ENCODE peak calls at places on chromosomes 7 and 10, in seven cellular contexts. One of them, this sample, is unnamed.

GRCh38 chr10:3777876-3778707 is 6.9 kb downstream of the KLF6 start:
- DNase-seq in SK-N-SH: no peak
- DNase-seq in GM12878: no peak
- DNase-seq in K562: no peak
- DNase-seq in HepG2: no peak
- DNase-seq in HCT116: no peak
- DNase-seq in H1: no peak
- DNase-seq in this sample: no peak

GRCh38 chr7:138934861-138935260 is 46.3 kb downstream of the KIAA1549 start:
- DNase-seq in HepG2: peak; percentile 14
- DNase-seq in H1: no peak
- DNase-seq in GM12878: no peak
- DNase-seq in HCT116: no peak
- DNase-seq in K562: no peak
- DNase-seq in SK-N-SH: peak; percentile 67
- DNase-seq in this sample: no peak

GRCh38 chr7:28052933-28053332 is 127.7 kb downstream of the JAZF1 start:
- DNase-seq in HCT116: no peak
- DNase-seq in K562: no peak
- DNase-seq in H1: no peak
- DNase-seq in GM12878: no peak
- DNase-seq in SK-N-SH: no peak
- DNase-seq in HepG2: no peak
- DNase-seq in this sample: no peak

GRCh38 chr7:30937426-30937825 is 25.8 kb downstream of the AQP1 start:
- DNase-seq in SK-N-SH: no peak
- DNase-seq in HepG2: no peak
- DNase-seq in HCT116: no peak
- DNase-seq in K562: no peak
- DNase-seq in GM12878: no peak
- DNase-seq in H1: no peak
- DNase-seq in this sample: no peak

GRCh38 chr10:70586348-70586930 is 16.1 kb downstream of the PRF1 start:
- DNase-seq in SK-N-SH: no peak
- DNase-seq in K562: no peak
- DNase-seq in GM12878: no peak
- DNase-seq in HCT116: no peak
- DNase-seq in HepG2: no peak
- DNase-seq in H1: no peak
- DNase-seq in this sample: no peak

GRCh38 chr7:7274782-7275181 is 92.4 kb downstream of the C1GALT1 start:
- DNase-seq in HCT116: no peak
- DNase-seq in H1: no peak
- DNase-seq in SK-N-SH: no peak
- DNase-seq in HepG2: no peak
- DNase-seq in K562: no peak
- DNase-seq in GM12878: no peak
- DNase-seq in this sample: no peak

GRCh38 chr10:3805227-3805790 is 20.3 kb upstream of the KLF6 start:
- DNase-seq in HepG2: no peak
- DNase-seq in GM12878: peak; percentile 71
- DNase-seq in HCT116: peak; percentile 56
- DNase-seq in K562: no peak
- DNase-seq in H1: no peak
- DNase-seq in SK-N-SH: no peak
- DNase-seq in this sample: no peak

GRCh38 chr10:11018426-11018818 is 750 bp downstream of the CELF2 start:
- DNase-seq in H1: no peak
- DNase-seq in K562: peak; percentile 7
- DNase-seq in HepG2: no peak
- DNase-seq in GM12878: no peak
- DNase-seq in SK-N-SH: no peak
- DNase-seq in HCT116: no peak
- DNase-seq in this sample: no peak

GRCh38 chr7:47722126-47722525 is 140.2 kb upstream of the TNS3 start:
- DNase-seq in SK-N-SH: no peak
- DNase-seq in H1: no peak
- DNase-seq in GM12878: no peak
- DNase-seq in HepG2: no peak
- DNase-seq in HCT116: no peak
- DNase-seq in K562: no peak
- DNase-seq in this sample: no peak

GRCh38 chr7:35399216-35399615 is 145.3 kb upstream of the TBX20 start:
- DNase-seq in HCT116: no peak
- DNase-seq in H1: no peak
- DNase-seq in GM12878: no peak
- DNase-seq in K562: no peak
- DNase-seq in HepG2: no peak
- DNase-seq in SK-N-SH: no peak
- DNase-seq in this sample: no peak

GRCh38 chr10:62464308-62464707 is 90.1 kb downstream of the ZNF365 start:
- DNase-seq in SK-N-SH: no peak
- DNase-seq in HepG2: no peak
- DNase-seq in H1: no peak
- DNase-seq in K562: no peak
- DNase-seq in GM12878: no peak
- DNase-seq in HCT116: no peak
- DNase-seq in this sample: no peak

GRCh38 chr7:100604976-100605911 is 3.1 kb downstream of the PCOLCE start:
- DNase-seq in H1: no peak
- DNase-seq in HCT116: no peak
- DNase-seq in HepG2: no peak
- DNase-seq in K562: peak; percentile 72
- DNase-seq in SK-N-SH: no peak
- DNase-seq in GM12878: no peak
- DNase-seq in this sample: no peak

GRCh38 chr7:47636111-47636692 is 54.3 kb upstream of the TNS3 start:
- DNase-seq in K562: no peak
- DNase-seq in HCT116: no peak
- DNase-seq in H1: no peak
- DNase-seq in SK-N-SH: no peak
- DNase-seq in HepG2: peak; percentile 41
- DNase-seq in GM12878: no peak
- DNase-seq in this sample: no peak

GRCh38 chr7:55273186-55273980 is 91.8 kb upstream of the LANCL2 start:
- DNase-seq in K562: no peak
- DNase-seq in HCT116: no peak
- DNase-seq in GM12878: no peak
- DNase-seq in HepG2: no peak
- DNase-seq in H1: no peak
- DNase-seq in SK-N-SH: no peak
- DNase-seq in this sample: no peak

GRCh38 chr10:116715839-116716377 is 26.5 kb downstream of the HSPA12A start:
- DNase-seq in SK-N-SH: peak; percentile 62
- DNase-seq in HepG2: no peak
- DNase-seq in K562: no peak
- DNase-seq in HCT116: no peak
- DNase-seq in H1: no peak
- DNase-seq in GM12878: no peak
- DNase-seq in this sample: no peak

GRCh38 chr10:27157150-27157549 is 2.0 kb downstream of the MASTL start:
- DNase-seq in K562: no peak
- DNase-seq in H1: no peak
- DNase-seq in HepG2: peak; percentile 34
- DNase-seq in GM12878: no peak
- DNase-seq in HCT116: no peak
- DNase-seq in SK-N-SH: no peak
- DNase-seq in this sample: no peak

GRCh38 chr7:44288811-44289340 is 36.5 kb downstream of the CAMK2B start:
- DNase-seq in SK-N-SH: peak; percentile 32
- DNase-seq in K562: no peak
- DNase-seq in HCT116: no peak
- DNase-seq in GM12878: no peak
- DNase-seq in HepG2: no peak
- DNase-seq in H1: no peak
- DNase-seq in this sample: no peak

GRCh38 chr10:133292919-133293809 is 15.5 kb downstream of the TUBGCP2 start:
- DNase-seq in HepG2: no peak
- DNase-seq in GM12878: no peak
- DNase-seq in HCT116: no peak
- DNase-seq in K562: no peak
- DNase-seq in SK-N-SH: peak; percentile 34
- DNase-seq in H1: no peak
- DNase-seq in this sample: no peak

GRCh38 chr10:30284860-30285594 is 64.1 kb downstream of the MTPAP start:
- DNase-seq in H1: no peak
- DNase-seq in HCT116: no peak
- DNase-seq in SK-N-SH: peak; percentile 7
- DNase-seq in K562: no peak
- DNase-seq in GM12878: peak; percentile 42
- DNase-seq in HepG2: no peak
- DNase-seq in this sample: no peak

DNA sequence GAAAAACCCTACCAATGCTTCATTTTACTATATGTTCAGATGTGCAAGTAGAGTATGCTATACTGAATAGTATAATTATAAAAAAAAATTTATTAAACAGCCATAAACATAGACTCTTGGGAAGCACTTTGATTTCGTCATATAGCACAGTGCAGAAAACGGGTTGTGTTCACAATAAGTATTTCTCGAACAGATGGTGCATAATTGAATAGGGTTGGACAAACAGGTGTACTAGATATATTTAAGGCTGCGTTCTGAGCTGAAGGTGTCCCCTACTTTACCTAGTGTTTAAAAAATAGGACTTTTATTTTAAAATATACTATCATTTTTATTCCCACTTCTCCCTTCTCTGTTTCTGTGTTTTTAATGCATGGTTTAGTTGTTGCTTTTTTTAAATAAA is 841.5 kb downstream of the ANKRD7 start:
- DNase-seq in SK-N-SH: no peak
- DNase-seq in K562: no peak
- DNase-seq in H1: no peak
- DNase-seq in HepG2: no peak
- DNase-seq in HCT116: no peak
- DNase-seq in GM12878: no peak
- DNase-seq in this sample: no peak
- TF ChIP-seq JUND in SK-N-SH: no peak
- TF ChIP-seq JUND in K562: no peak
- TF ChIP-seq JUND in H1: no peak
- TF ChIP-seq JUND in HepG2: no peak
- TF ChIP-seq JUND in HCT116: no peak
- TF ChIP-seq JUND in GM12878: no peak
- TF ChIP-seq JUND in this sample: no peak

DNA sequence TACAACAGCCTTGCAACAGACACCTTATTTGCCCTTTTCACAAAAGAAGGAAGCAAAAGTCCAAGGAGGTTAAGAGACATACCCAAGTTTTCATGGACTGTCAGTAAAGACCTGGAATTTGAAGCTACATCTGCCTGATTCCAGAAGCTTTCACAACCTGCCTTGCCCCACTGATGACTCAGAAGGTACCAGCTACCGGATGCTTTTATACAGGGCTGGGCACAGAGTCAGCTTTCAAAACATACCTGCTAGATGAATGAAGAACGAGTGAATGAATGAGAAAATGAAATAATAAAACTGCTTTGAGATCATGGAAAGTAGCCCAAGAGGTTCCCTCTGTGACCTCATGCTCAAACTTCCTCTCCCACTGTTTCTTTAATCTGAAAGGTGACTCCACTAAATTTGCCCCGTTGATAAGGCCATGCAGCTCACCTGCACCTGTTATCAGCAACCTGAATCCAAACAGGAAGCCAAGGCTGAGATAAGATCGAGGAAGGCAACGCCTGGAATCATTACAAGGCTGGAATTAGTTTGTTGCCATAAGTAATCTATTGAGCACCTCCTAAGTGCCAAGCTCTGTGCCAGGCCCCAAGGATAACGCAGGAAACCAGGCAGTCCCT is 151.5 kb downstream of the WDR11 start:
- DNase-seq in K562: no peak
- DNase-seq in H1: no peak
- DNase-seq in GM12878: no peak
- DNase-seq in HCT116: no peak
- DNase-seq in HepG2: no peak
- DNase-seq in SK-N-SH: no peak
- DNase-seq in this sample: no peak
- TF ChIP-seq JUND in K562: no peak
- TF ChIP-seq JUND in H1: no peak
- TF ChIP-seq JUND in GM12878: no peak
- TF ChIP-seq JUND in HCT116: peak; percentile 12
- TF ChIP-seq JUND in HepG2: no peak
- TF ChIP-seq JUND in SK-N-SH: no peak
- TF ChIP-seq JUND in this sample: no peak

DNA sequence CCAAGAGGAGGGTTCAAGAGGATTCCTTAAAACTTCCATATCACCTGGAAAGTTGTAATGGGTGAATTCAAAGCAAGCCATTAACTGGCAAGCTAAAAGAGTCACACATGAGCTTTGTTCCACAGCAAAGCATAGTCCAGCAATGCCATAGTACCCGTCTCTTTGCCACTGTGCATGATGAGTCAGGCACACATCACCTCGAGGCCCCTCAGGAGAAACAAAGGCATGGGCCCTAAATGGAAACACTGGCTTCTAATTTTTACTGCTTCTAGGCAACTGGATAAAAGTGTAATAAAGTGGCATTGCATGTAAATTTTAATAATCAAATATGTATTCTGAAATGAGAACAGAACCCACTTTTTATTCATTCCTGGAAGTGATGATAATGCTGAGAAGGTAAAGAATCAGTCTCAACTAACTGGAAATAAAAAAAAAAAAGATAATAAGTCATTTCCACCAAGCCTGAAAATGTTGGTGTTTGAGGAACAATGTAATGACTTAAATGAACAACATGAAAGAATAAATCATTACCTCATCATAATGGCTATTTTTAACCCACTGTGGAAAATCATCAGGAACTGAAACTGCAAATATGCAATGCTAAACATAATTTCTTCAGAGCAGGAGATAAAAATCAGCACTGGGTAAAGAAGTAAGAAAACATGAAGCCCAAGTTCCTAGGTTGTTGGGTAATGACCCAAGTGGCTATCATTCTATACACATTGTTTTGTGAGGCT is 104.9 kb downstream of the CDK6 start:
- DNase-seq in HepG2: no peak
- DNase-seq in SK-N-SH: no peak
- DNase-seq in H1: no peak
- DNase-seq in GM12878: no peak
- DNase-seq in K562: no peak
- DNase-seq in HCT116: no peak
- DNase-seq in this sample: no peak
- TF ChIP-seq JUND in HepG2: no peak
- TF ChIP-seq JUND in SK-N-SH: peak; percentile 56
- TF ChIP-seq JUND in H1: no peak
- TF ChIP-seq JUND in GM12878: no peak
- TF ChIP-seq JUND in K562: no peak
- TF ChIP-seq JUND in HCT116: peak; percentile 66
- TF ChIP-seq JUND in this sample: no peak

DNA sequence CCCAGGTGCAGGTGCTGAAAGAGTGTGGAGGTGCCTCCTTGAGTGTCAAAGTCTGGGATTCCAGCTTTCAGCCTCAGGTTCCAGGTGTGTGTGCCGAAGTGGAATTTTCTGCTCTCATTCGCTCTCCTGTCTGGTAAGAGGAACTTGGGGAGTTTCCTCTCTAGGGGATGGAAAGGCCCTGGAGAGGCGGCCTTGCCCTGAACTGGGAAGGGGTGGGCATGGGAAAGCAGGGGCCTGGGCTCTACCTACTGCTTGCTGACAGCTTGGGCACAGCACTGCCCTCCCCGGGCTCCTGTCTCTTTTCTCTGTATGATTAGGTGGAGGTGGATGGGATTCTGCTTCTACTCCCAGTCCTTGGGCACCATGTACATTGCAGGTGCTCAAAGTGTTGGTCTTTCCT is 192.8 kb downstream of the ZNF716 start:
- DNase-seq in GM12878: no peak
- DNase-seq in HCT116: no peak
- DNase-seq in H1: no peak
- DNase-seq in HepG2: no peak
- DNase-seq in SK-N-SH: no peak
- DNase-seq in K562: no peak
- DNase-seq in this sample: no peak
- TF ChIP-seq JUND in GM12878: no peak
- TF ChIP-seq JUND in HCT116: no peak
- TF ChIP-seq JUND in H1: no peak
- TF ChIP-seq JUND in HepG2: no peak
- TF ChIP-seq JUND in SK-N-SH: no peak
- TF ChIP-seq JUND in K562: no peak
- TF ChIP-seq JUND in this sample: no peak

This sample was measured in T47D.